ENCODE peak calls at places on chromosomes 11 and 22, in eight cellular contexts. S, M, F, Z, Y, K, W and C are unnamed samples.
A peak's percentile ranks its signal among the peaks of the same experiment; 100 is the strongest.

GRCh38 chr22:38720350-38720749 is 14.6 kb downstream of the GTPBP1 start:
- DNase-seq in M (no peak), W (no peak), F (no peak), Y (no peak), S (no peak), K (no peak), Z (no peak), C (no peak)

GRCh38 chr11:4704054-4704789 is at the start of gene MMP26:
- DNase-seq in M (peak; percentile 16), F (no peak), Z (peak; percentile 23), Y (no peak), K (no peak), S (peak; percentile 75), W (no peak), C (no peak)

GRCh38 chr11:99693941-99694492 is 673.3 kb downstream of the CNTN5 start:
- DNase-seq in W (no peak), Z (no peak), K (no peak), F (no peak), M (no peak), Y (no peak), S (no peak), C (no peak)

GRCh38 chr11:79013509-79013908 is 427.3 kb downstream of the TENM4 start:
- DNase-seq in F (no peak), Y (no peak), S (no peak), M (no peak), W (no peak), K (no peak), Z (no peak), C (no peak)

GRCh38 chr11:96187779-96188624 is 155.0 kb downstream of the MAML2 start:
- DNase-seq in F (no peak), Y (no peak), W (no peak), Z (no peak), K (no peak), S (no peak), M (no peak), C (peak; percentile 29)

GRCh38 chr22:48118654-48119053 is 1356.2 kb downstream of the TBC1D22A start:
- DNase-seq in M (no peak), S (no peak), Z (no peak), K (no peak), F (no peak), W (no peak), Y (no peak), C (no peak)

GRCh38 chr22:24953294-24954113 is 988 bp downstream of the KIAA1671 start:
- DNase-seq in W (no peak), F (no peak), Z (peak; percentile 74), S (peak; percentile 69), M (no peak), K (no peak), Y (peak; percentile 27), C (peak; percentile 53)

GRCh38 chr11:44632466-44633123 is 67.1 kb downstream of the CD82 start:
- DNase-seq in K (no peak), Y (no peak), S (peak; percentile 75), F (no peak), M (peak; percentile 7), W (no peak), Z (peak; percentile 64), C (no peak)

GRCh38 chr11:95915051-95915450 is 8.9 kb downstream of the MTMR2 start:
- DNase-seq in S (no peak), M (no peak), K (no peak), Z (no peak), F (no peak), W (no peak), Y (no peak), C (no peak)

GRCh38 chr11:117874253-117874909 is 2.1 kb downstream of the FXYD6 start:
- DNase-seq in Y (no peak), Z (peak; percentile 35), S (peak; percentile 86), F (no peak), W (no peak), M (no peak), K (no peak), C (no peak)

GRCh38 chr11:70772950-70773349 is 374.6 kb downstream of the CTTN start:
- DNase-seq in W (no peak), S (no peak), Z (peak; percentile 45), Y (no peak), M (no peak), F (no peak), K (no peak), C (no peak)

GRCh38 chr11:8865304-8865703 is 45.7 kb upstream of the AKIP1 start:
- DNase-seq in Z (no peak), W (no peak), S (no peak), F (no peak), M (no peak), Y (no peak), K (no peak), C (no peak)

GRCh38 chr22:20802452-20802851 is 28.5 kb downstream of the SERPIND1 start:
- DNase-seq in S (no peak), W (no peak), M (no peak), Z (no peak), Y (no peak), K (no peak), F (no peak), C (no peak)

GRCh38 chr11:110311783-110312578 is 15.6 kb upstream of the RDX start:
- DNase-seq in M (no peak), W (no peak), S (no peak), Z (no peak), F (no peak), K (no peak), Y (no peak), C (no peak)

DNA sequence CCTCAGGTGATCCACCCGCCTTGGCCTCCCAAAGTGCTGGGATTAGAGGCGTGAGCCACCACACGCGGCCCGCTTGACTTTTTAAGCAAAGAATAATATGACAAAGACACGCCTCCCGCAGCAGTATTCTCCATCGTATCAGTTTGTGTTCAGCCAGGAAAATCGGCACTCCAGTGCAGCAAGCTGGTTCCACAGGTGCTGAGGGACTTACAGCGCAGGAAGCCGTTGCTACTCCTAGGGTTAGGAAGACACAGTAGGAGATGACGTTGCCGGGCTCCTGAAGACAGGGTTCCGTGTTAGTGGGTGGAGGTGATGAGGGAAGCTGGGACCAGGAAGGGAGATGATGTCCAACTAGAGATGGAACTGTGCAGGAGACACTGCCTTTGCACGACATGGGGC is 65.8 kb upstream of the CECR2 start:
- DNase-seq in F (no peak), M (no peak), S (no peak), Z (no peak), Y (no peak), W (no peak), K (no peak), C (no peak)
- H3K27ac ChIP-seq in F (no peak overlapping the region), M (no peak overlapping the region), S (no peak overlapping the region), Z (no peak overlapping the region), Y (no peak overlapping the region), W (no peak overlapping the region), K (no peak overlapping the region), C (no peak overlapping the region)

GRCh38 chr11:10752486-10752885 is 1.4 kb downstream of the CTR9 start:
- DNase-seq in M (no peak), Y (no peak), Z (no peak), S (no peak), W (no peak), K (no peak), F (no peak), C (no peak)

GRCh38 chr11:10749476-10749875 is 1.6 kb upstream of the CTR9 start:
- DNase-seq in S (no peak), M (no peak), W (no peak), Z (no peak), Y (no peak), F (no peak), K (no peak), C (no peak)

GRCh38 chr11:10751581-10751940 is 515 bp downstream of the CTR9 start:
- DNase-seq in Z (no peak), M (no peak), S (no peak), F (no peak), W (no peak), Y (no peak), K (no peak), C (no peak)

GRCh38 chr11:10752061-10752460 is 1.0 kb downstream of the CTR9 start:
- DNase-seq in F (no peak), W (no peak), M (no peak), S (no peak), Y (no peak), K (no peak), Z (no peak), C (no peak)

GRCh38 chr11:10750838-10751580 is at the start of gene CTR9:
- DNase-seq in Z (peak; percentile 97), Y (peak; percentile 93), S (peak; percentile 98), W (peak; percentile 85), F (peak; percentile 77), K (peak; percentile 99), M (peak; percentile 91), C (peak; percentile 94)
- TF ChIP-seq CTCF in Z (peak; percentile 32), Y (peak; percentile 15), S (no peak), W (no peak), F (no peak), K (no peak), M (peak; percentile 10), C (peak; percentile 34)

GRCh38 chr11:93606314-93606713 is 55.2 kb upstream of the CEP295 start:
- DNase-seq in Z (no peak), K (no peak), S (no peak), M (no peak), Y (no peak), W (no peak), F (no peak), C (no peak)
- H3K27ac ChIP-seq in Z (no peak overlapping the region), K (no peak overlapping the region), S (no peak overlapping the region), M (no peak overlapping the region), Y (no peak overlapping the region), W (no peak overlapping the region), F (no peak overlapping the region), C (no peak overlapping the region)

DNA sequence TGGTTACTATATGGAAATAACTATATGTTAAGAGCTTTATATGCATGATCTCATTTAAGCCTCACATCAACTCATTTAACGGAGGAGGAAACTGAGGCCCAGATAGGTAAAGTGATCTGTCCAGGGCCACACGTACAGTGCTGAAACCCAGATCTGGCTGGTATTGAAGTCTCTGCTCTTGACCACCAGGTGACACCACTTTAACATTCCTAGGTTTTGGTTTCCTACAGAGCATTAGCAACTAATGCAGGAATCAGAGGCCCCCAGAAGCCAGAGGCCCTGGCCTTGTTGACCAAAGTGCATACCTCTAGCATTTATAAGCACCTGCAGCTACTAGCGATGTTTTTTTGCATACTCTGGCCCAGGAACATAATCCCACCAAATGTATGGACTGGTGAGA is 12.9 kb upstream of the LIMK2 start:
- DNase-seq in Y (no peak), W (no peak), S (peak; percentile 59), F (no peak), Z (no peak), M (no peak), K (no peak), C (no peak)
- TF ChIP-seq CTCF in Y (no peak), W (no peak), S (peak; percentile 65), F (no peak), Z (peak; percentile 21), M (no peak), K (no peak), C (peak; percentile 37)

DNA sequence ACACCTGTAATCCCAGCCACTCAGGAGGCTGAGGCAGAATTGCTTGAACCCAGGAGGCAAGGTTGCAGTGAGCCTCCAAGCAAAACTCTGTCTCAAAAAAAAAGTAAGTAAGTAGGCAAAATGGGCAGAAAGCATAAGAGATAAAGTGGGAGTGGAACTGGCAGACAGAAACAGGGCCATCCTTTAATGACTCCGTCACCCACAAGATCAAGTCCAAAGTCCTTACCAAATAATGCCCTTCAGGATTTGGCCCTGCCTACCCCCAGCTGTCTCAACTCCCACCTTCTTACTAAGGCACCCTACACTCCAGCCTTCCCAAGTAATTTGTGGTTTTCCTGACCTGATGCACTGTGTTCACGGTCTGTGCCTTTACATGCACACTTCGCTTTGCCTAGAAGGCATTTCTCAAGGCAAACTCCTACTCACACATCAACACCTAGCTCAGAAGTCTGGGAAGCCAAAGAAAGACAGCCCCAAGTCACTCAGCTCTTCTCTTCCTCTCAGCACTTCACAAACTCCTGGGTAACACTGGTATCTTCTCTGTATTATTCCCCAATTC is 6.1 kb downstream of the MAPK1 start:
- DNase-seq in W (no peak), F (no peak), Z (no peak), Y (no peak), K (no peak), M (no peak), S (no peak), C (no peak)
- H3K27ac ChIP-seq in W (no peak overlapping the region), F (no peak overlapping the region), Z (no peak overlapping the region), Y (no peak overlapping the region), K (peak overlapping the region; percentile 91), M (no peak overlapping the region), S (no peak overlapping the region), C (no peak overlapping the region)